ENCODE peak calls at places on chromosomes 2 and 18, in seven cellular contexts. One of them, this sample, is unnamed.

GRCh38 chr2:9063023-9063606 is 59.6 kb upstream of the MBOAT2 start:
- DNase-seq in activated CD4-positive, alpha-beta T cell treated with anti-CD3 and anti-CD28 coated beads for 36 hours: no peak
- DNase-seq in A673: no peak
- DNase-seq in stimulated activated CD4-positive, alpha-beta T cell treated with anti-CD3 and anti-CD28 coated beads, Interleukin-1b, Interleukin-23, amount 100 ng/mL, for 48 hours: no peak
- DNase-seq in non-pigmented ciliary epithelial cell: no peak
- DNase-seq in left cardiac atrium: no peak
- DNase-seq in Calu3: no peak
- DNase-seq in this sample: no peak

GRCh38 chr18:35683021-35683420 is 101.5 kb downstream of the GALNT1 start:
- DNase-seq in activated CD4-positive, alpha-beta T cell treated with anti-CD3 and anti-CD28 coated beads for 36 hours: no peak
- DNase-seq in A673: peak
- DNase-seq in stimulated activated CD4-positive, alpha-beta T cell treated with anti-CD3 and anti-CD28 coated beads, Interleukin-1b, Interleukin-23, amount 100 ng/mL, for 48 hours: no peak
- DNase-seq in non-pigmented ciliary epithelial cell: no peak
- DNase-seq in left cardiac atrium: no peak
- DNase-seq in Calu3: no peak
- DNase-seq in this sample: no peak

GRCh38 chr2:6423944-6424343 is 441.8 kb downstream of the CMPK2 start:
- DNase-seq in activated CD4-positive, alpha-beta T cell treated with anti-CD3 and anti-CD28 coated beads for 36 hours: no peak
- DNase-seq in A673: peak
- DNase-seq in stimulated activated CD4-positive, alpha-beta T cell treated with anti-CD3 and anti-CD28 coated beads, Interleukin-1b, Interleukin-23, amount 100 ng/mL, for 48 hours: no peak
- DNase-seq in non-pigmented ciliary epithelial cell: no peak
- DNase-seq in left cardiac atrium: no peak
- DNase-seq in Calu3: no peak
- DNase-seq in this sample: no peak

GRCh38 chr2:128237911-128238697 is 80.6 kb downstream of the HS6ST1 start:
- DNase-seq in activated CD4-positive, alpha-beta T cell treated with anti-CD3 and anti-CD28 coated beads for 36 hours: no peak
- DNase-seq in A673: no peak
- DNase-seq in stimulated activated CD4-positive, alpha-beta T cell treated with anti-CD3 and anti-CD28 coated beads, Interleukin-1b, Interleukin-23, amount 100 ng/mL, for 48 hours: no peak
- DNase-seq in non-pigmented ciliary epithelial cell: no peak
- DNase-seq in left cardiac atrium: no peak
- DNase-seq in Calu3: no peak
- DNase-seq in this sample: no peak

GRCh38 chr2:74915743-74916142 is 42.7 kb upstream of the POLE4 start:
- DNase-seq in activated CD4-positive, alpha-beta T cell treated with anti-CD3 and anti-CD28 coated beads for 36 hours: peak
- DNase-seq in A673: no peak
- DNase-seq in stimulated activated CD4-positive, alpha-beta T cell treated with anti-CD3 and anti-CD28 coated beads, Interleukin-1b, Interleukin-23, amount 100 ng/mL, for 48 hours: peak
- DNase-seq in non-pigmented ciliary epithelial cell: no peak
- DNase-seq in left cardiac atrium: no peak
- DNase-seq in Calu3: no peak
- DNase-seq in this sample: peak

GRCh38 chr2:235577404-235578330 is 83.8 kb downstream of the AGAP1 start:
- DNase-seq in activated CD4-positive, alpha-beta T cell treated with anti-CD3 and anti-CD28 coated beads for 36 hours: no peak
- DNase-seq in A673: no peak
- DNase-seq in stimulated activated CD4-positive, alpha-beta T cell treated with anti-CD3 and anti-CD28 coated beads, Interleukin-1b, Interleukin-23, amount 100 ng/mL, for 48 hours: no peak
- DNase-seq in non-pigmented ciliary epithelial cell: no peak
- DNase-seq in left cardiac atrium: peak
- DNase-seq in Calu3: no peak
- DNase-seq in this sample: no peak

GRCh38 chr2:20487030-20487391 is 40.1 kb downstream of the RHOB start:
- DNase-seq in activated CD4-positive, alpha-beta T cell treated with anti-CD3 and anti-CD28 coated beads for 36 hours: no peak
- DNase-seq in A673: no peak
- DNase-seq in stimulated activated CD4-positive, alpha-beta T cell treated with anti-CD3 and anti-CD28 coated beads, Interleukin-1b, Interleukin-23, amount 100 ng/mL, for 48 hours: no peak
- DNase-seq in non-pigmented ciliary epithelial cell: no peak
- DNase-seq in left cardiac atrium: no peak
- DNase-seq in Calu3: no peak
- DNase-seq in this sample: no peak

GRCh38 chr2:228102949-228103348 is 78.5 kb downstream of the SPHKAP start:
- DNase-seq in activated CD4-positive, alpha-beta T cell treated with anti-CD3 and anti-CD28 coated beads for 36 hours: peak
- DNase-seq in A673: no peak
- DNase-seq in stimulated activated CD4-positive, alpha-beta T cell treated with anti-CD3 and anti-CD28 coated beads, Interleukin-1b, Interleukin-23, amount 100 ng/mL, for 48 hours: peak
- DNase-seq in non-pigmented ciliary epithelial cell: no peak
- DNase-seq in left cardiac atrium: no peak
- DNase-seq in Calu3: no peak
- DNase-seq in this sample: no peak

GRCh38 chr18:12621737-12622306 is 36.1 kb downstream of the SPIRE1 start:
- DNase-seq in activated CD4-positive, alpha-beta T cell treated with anti-CD3 and anti-CD28 coated beads for 36 hours: no peak
- DNase-seq in A673: peak
- DNase-seq in stimulated activated CD4-positive, alpha-beta T cell treated with anti-CD3 and anti-CD28 coated beads, Interleukin-1b, Interleukin-23, amount 100 ng/mL, for 48 hours: no peak
- DNase-seq in non-pigmented ciliary epithelial cell: no peak
- DNase-seq in left cardiac atrium: no peak
- DNase-seq in Calu3: no peak
- DNase-seq in this sample: no peak

GRCh38 chr2:103669579-103669978 is 907.7 kb downstream of the TMEM182 start:
- DNase-seq in activated CD4-positive, alpha-beta T cell treated with anti-CD3 and anti-CD28 coated beads for 36 hours: no peak
- DNase-seq in A673: no peak
- DNase-seq in stimulated activated CD4-positive, alpha-beta T cell treated with anti-CD3 and anti-CD28 coated beads, Interleukin-1b, Interleukin-23, amount 100 ng/mL, for 48 hours: no peak
- DNase-seq in non-pigmented ciliary epithelial cell: no peak
- DNase-seq in left cardiac atrium: no peak
- DNase-seq in Calu3: no peak
- DNase-seq in this sample: no peak

GRCh38 chr2:204544961-204545860 is at the start of gene PARD3B:
- DNase-seq in activated CD4-positive, alpha-beta T cell treated with anti-CD3 and anti-CD28 coated beads for 36 hours: peak
- DNase-seq in A673: peak
- DNase-seq in stimulated activated CD4-positive, alpha-beta T cell treated with anti-CD3 and anti-CD28 coated beads, Interleukin-1b, Interleukin-23, amount 100 ng/mL, for 48 hours: peak
- DNase-seq in non-pigmented ciliary epithelial cell: no peak
- DNase-seq in left cardiac atrium: peak
- DNase-seq in Calu3: peak
- DNase-seq in this sample: peak